ENCODE peak calls at places on chromosome 22, in four cellular contexts. Y is HL-60, B is K562, Z is GM12878. G is an unnamed sample.

GRCh38 chr22:44201556-44202129 is 20.9 kb downstream of the PARVG start:
- DNase-seq in Y (no peak), Z (no peak), B (no peak), G (no peak)

GRCh38 chr22:48558606-48559402 is 1268.9 kb downstream of the BRD1 start:
- DNase-seq in Z (no peak), B (no peak), Y (no peak), G (no peak)

GRCh38 chr22:17087176-17088131 is 2.7 kb downstream of the IL17RA start:
- DNase-seq in B (no peak), Z (peak; percentile 55), Y (no peak), G (no peak)

GRCh38 chr22:44410396-44411056 is 87.5 kb downstream of the RTL6 start:
- DNase-seq in Z (no peak), B (no peak), Y (no peak), G (no peak)

GRCh38 chr22:23579280-23579679 is 810 bp downstream of the IGLL1 start:
- DNase-seq in B (no peak), Y (no peak), Z (no peak), G (no peak)

GRCh38 chr22:29947410-29948387 is 64.7 kb downstream of the MTMR3 start:
- DNase-seq in Z (no peak), B (no peak), Y (no peak), G (no peak)

GRCh38 chr22:46609724-46610161 is 10.4 kb upstream of the GRAMD4 start:
- DNase-seq in Y (no peak), B (no peak), Z (no peak), G (no peak)

GRCh38 chr22:29861672-29862297 is 21.2 kb upstream of the MTMR3 start:
- DNase-seq in Y (no peak), Z (no peak), B (no peak), G (no peak)

GRCh38 chr22:49052560-49052959 is 775.1 kb downstream of the BRD1 start:
- DNase-seq in Y (no peak), Z (no peak), B (no peak), G (no peak)

GRCh38 chr22:40408718-40409612 is 38.6 kb downstream of the SGSM3 start:
- DNase-seq in Z (no peak), Y (no peak), B (no peak), G (no peak)

GRCh38 chr22:40406063-40406890 is 35.9 kb downstream of the SGSM3 start:
- DNase-seq in B (no peak), Z (no peak), Y (no peak), G (no peak)

GRCh38 chr22:40407831-40408717 is 37.7 kb downstream of the SGSM3 start:
- DNase-seq in Y (no peak), B (no peak), Z (no peak), G (no peak)

GRCh38 chr22:40405178-40406062 is 35.0 kb downstream of the SGSM3 start:
- DNase-seq in Y (no peak), Z (no peak), B (no peak), G (no peak)

GRCh38 chr22:40407021-40407761 is 36.8 kb downstream of the SGSM3 start:
- DNase-seq in Z (no peak), B (no peak), Y (no peak), G (no peak)
- TF ChIP-seq SPI1 in Z (no peak), B (no peak), Y (no peak), G (no peak)

GRCh38 chr22:37302617-37303555 is 20.6 kb downstream of the CYTH4 start:
- DNase-seq in Y (no peak), Z (no peak), B (no peak), G (no peak)
- TF ChIP-seq SPI1 in Y (no peak), Z (no peak), B (no peak), G (no peak)

DNA sequence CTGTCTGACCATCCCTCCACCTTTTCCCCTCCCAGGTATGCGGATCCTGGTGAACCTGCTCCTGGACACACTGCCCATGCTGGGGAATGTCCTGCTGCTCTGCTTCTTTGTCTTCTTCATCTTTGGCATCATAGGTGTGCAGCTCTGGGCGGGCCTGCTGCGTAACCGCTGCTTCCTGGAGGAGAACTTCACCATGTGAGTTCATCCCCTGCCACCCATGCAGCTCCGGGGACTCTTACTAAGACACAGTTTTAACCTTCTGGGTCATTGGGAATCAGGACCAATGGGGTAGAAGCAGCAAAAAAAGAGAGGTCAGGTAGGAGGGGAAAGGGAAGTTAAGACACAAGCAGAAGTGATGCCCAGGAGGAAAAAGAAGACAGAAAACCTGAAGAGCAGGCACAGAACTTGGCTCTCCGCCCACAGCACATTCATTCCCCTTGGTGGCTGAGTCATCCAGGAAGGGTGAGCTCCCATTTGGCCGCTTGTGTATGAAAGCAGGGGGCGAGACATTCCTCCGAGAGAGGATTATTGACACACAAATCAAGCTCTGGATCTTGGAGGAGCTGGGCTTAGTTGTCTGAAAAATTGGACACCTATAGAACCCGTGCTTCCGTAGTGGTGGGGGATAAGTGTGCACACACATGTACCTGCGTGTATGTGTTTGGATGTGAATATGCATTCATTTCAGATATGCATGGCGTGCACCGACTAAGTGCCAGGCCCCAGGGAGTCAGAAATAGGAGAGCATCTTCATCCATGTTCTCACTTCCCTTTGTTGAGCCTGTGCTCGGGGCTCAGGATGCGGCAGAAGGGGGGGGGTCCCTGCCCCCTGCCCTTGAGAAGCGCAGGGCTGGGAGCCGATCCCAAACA is 64.2 kb downstream of the CACNA1I start:
- DNase-seq in Y (peak; percentile 34), B (peak; percentile 61), Z (no peak), G (no peak)
- TF ChIP-seq SPI1 in Y (no peak), B (no peak), Z (no peak), G (no peak)

GRCh38 chr22:19889951-19890350 is 35.3 kb upstream of the GNB1L start:
- DNase-seq in Y (no peak), Z (no peak), B (no peak), G (no peak)
- TF ChIP-seq SPI1 in Y (no peak), Z (no peak), B (no peak), G (no peak)